ENCODE peak calls at places on chromosome 18, in four cellular contexts. L is heart right ventricle, Z is astrocyte, N is colonic mucosa. J is an unnamed sample.

GRCh38 chr18:40414155-40414754 is 1540.8 kb upstream of the PIK3C3 start:
- DNase-seq in L (no peak), Z (peak), N (no peak), J (peak)

GRCh38 chr18:72727776-72728175 is 140.0 kb downstream of the NETO1 start:
- DNase-seq in L (no peak), Z (no peak), N (no peak), J (no peak)

GRCh38 chr18:13566941-13567762 is 159.2 kb downstream of the FAM210A start:
- DNase-seq in L (peak), Z (no peak), N (no peak), J (no peak)

GRCh38 chr18:74337155-74337911 is 21.7 kb downstream of the C18orf63 start:
- DNase-seq in L (no peak), Z (no peak), N (no peak), J (no peak)

GRCh38 chr18:61470111-61470673 is 137.0 kb downstream of the CDH20 start:
- DNase-seq in L (no peak), Z (no peak), N (no peak), J (no peak)

GRCh38 chr18:55343396-55344073 is 244.5 kb downstream of the TCF4 start:
- DNase-seq in L (no peak), Z (peak), N (no peak), J (peak)

GRCh38 chr18:62425465-62426190 is 97.2 kb upstream of the ZCCHC2 start:
- DNase-seq in L (no peak), Z (peak), N (peak), J (peak)

GRCh38 chr18:39260565-39260964 is 1695.0 kb upstream of the CELF4 start:
- DNase-seq in L (no peak), Z (no peak), N (no peak), J (no peak)

GRCh38 chr18:6111726-6112125 is 216.4 kb upstream of the TMEM200C start:
- DNase-seq in L (no peak), Z (no peak), N (no peak), J (no peak)

GRCh38 chr18:41038071-41038470 is 917.0 kb upstream of the PIK3C3 start:
- DNase-seq in L (no peak), Z (no peak), N (no peak), J (peak)

GRCh38 chr18:5052491-5052890 is 144.6 kb downstream of the AKAIN1 start:
- DNase-seq in L (no peak), Z (no peak), N (no peak), J (no peak)

GRCh38 chr18:13436596-13436995 is 218.0 kb downstream of the LDLRAD4 start:
- DNase-seq in L (no peak), Z (no peak), N (no peak), J (no peak)

GRCh38 chr18:5057348-5058012 is 139.6 kb downstream of the AKAIN1 start:
- DNase-seq in L (peak), Z (peak), N (peak), J (peak)

GRCh38 chr18:39969813-39970494 is 1985.1 kb upstream of the PIK3C3 start:
- DNase-seq in L (no peak), Z (no peak), N (no peak), J (peak)

GRCh38 chr18:35239314-35239713 is 1.5 kb upstream of the ZNF397 start:
- DNase-seq in L (no peak), Z (no peak), N (no peak), J (no peak)

GRCh38 chr18:45895339-45895738 is 69.9 kb downstream of the SIGLEC15 start:
- DNase-seq in L (no peak), Z (no peak), N (no peak), J (no peak)

GRCh38 chr18:77702686-77703085 is 453.0 kb downstream of the GALR1 start:
- DNase-seq in L (no peak), Z (no peak), N (no peak), J (peak)

GRCh38 chr18:76507830-76508381 is 12.9 kb upstream of the ZNF516 start:
- DNase-seq in L (no peak), Z (no peak), N (no peak), J (no peak)

GRCh38 chr18:773980-774624 is 37.9 kb downstream of the YES1 start:
- DNase-seq in L (no peak), Z (no peak), N (no peak), J (no peak)

GRCh38 chr18:31591628-31592027 is at the start of gene TTR:
- DNase-seq in L (no peak), Z (no peak), N (no peak), J (no peak)

GRCh38 chr18:79569720-79570119 is 109.9 kb upstream of the CTDP1 start:
- DNase-seq in L (no peak), Z (no peak), N (peak), J (no peak)
- H3K4me3 ChIP-seq in L (no peak), Z (no peak), N (no peak), J (no peak)

DNA sequence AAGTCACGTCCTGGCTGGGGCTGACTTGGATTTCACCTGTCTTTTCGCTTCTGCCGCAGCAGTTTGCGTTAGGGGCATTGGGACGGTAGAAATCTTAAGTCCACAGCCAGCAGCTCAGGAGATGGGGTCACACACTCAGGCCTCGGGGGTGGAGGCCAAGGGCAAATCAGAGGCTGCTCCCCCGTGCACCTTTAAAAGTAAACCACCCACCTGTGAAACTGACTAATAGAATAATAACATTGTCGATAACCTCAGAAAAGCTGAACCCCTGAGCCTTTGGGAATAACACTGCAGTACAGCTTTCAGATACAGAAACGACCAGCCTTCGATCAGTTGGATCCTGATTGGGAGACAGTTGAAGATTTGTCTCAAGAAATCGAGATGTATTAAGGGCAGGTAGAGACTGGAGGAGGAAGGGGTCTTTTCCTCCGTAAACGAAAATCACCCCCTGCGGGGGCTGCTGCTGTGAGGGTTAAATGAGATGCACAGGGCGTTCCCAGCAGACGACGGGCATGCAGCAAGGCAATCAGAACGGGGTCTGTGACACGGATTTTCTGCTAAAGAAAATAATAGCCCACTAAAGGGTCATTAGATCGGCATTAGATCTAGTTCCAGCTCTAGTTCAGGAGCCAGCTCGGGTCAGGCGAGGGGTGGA is 16.4 kb upstream of the NFATC1 start:
- DNase-seq in L (no peak), Z (no peak), N (no peak), J (no peak)
- TF ChIP-seq CTCF in L (no peak), Z (no peak), N (no peak), J (no peak)

GRCh38 chr18:58447342-58448190 is 181.3 kb downstream of the ALPK2 start:
- DNase-seq in L (no peak), Z (peak), N (no peak), J (peak)
- H3K4me3 ChIP-seq in L (no peak), Z (no peak), N (no peak), J (no peak)

DNA sequence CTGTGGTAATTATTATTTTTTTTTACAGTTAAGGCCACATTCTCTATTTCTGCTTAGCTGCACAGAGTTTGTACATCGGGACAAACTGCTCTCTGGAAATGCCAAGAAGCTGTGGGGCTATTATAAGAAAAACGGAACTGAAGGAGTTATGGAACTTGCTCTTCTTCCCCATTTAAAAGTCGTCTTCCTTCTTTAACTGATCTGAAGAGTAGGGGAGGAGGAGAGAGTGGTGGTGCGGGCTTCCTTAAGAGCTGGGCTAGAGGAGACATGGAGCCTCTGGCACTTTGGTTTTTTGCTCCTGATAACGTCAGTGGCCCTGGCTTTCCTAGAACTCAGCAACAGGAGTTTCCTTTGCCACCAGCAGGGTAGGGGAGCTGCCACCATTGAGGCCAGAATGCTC is 54.5 kb downstream of the RAB31 start:
- DNase-seq in L (no peak), Z (no peak), N (no peak), J (no peak)
- TF ChIP-seq CTCF in L (no peak), Z (no peak), N (no peak), J (no peak)

DNA sequence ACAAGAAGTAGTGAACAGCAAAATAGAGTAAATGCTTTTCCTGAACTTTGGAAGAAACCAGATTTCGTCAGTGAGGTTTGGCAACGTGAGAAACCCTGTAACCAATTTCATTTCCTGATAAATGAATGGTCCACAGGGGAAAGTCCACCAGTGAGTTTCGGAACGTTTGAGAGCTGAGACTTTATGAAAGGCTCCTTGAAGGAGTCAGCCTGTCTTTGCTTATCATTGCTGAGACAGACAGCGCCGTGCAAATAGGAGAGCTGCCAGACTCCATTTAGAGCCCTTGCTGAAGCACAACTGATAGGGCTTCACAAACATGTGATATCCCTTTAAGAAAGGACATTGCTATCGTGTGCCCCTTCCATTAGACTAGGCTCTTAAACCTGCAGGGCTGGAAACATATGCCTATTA is 121.8 kb upstream of the SMAD7 start:
- DNase-seq in L (no peak), Z (no peak), N (peak), J (peak)
- H3K4me3 ChIP-seq in L (peak), Z (no peak), N (no peak), J (peak)

GRCh38 chr18:22005191-22005824 is 164.1 kb upstream of the GATA6 start:
- DNase-seq in L (no peak), Z (peak), N (no peak), J (peak)
- TF ChIP-seq CTCF in L (no peak), Z (no peak), N (no peak), J (no peak)

GRCh38 chr18:79508565-79509535 is 113.1 kb downstream of the NFATC1 start:
- DNase-seq in L (peak), Z (no peak), N (no peak), J (no peak)

GRCh38 chr18:79507546-79508480 is 112.1 kb downstream of the NFATC1 start:
- DNase-seq in L (peak), Z (peak), N (peak), J (peak)

GRCh38 chr18:79506191-79507075 is 110.7 kb downstream of the NFATC1 start:
- DNase-seq in L (no peak), Z (peak), N (no peak), J (peak)

GRCh38 chr18:79509536-79509930 is 113.8 kb downstream of the NFATC1 start:
- DNase-seq in L (no peak), Z (no peak), N (no peak), J (no peak)

GRCh38 chr18:79507076-79507545 is 111.4 kb downstream of the NFATC1 start:
- DNase-seq in L (peak), Z (peak), N (peak), J (peak)
- H3K4me3 ChIP-seq in L (peak), Z (no peak), N (peak), J (peak)